ENCODE peak calls at places on chromosomes 2 and 18, in six cellular contexts. One of them, this sample, is unnamed.

GRCh38 chr2:21251216-21251971 is 127.6 kb downstream of the TDRD15 start:
- DNase-seq in H9: no peak
- DNase-seq in fibroblast of lung: no peak
- DNase-seq in IMR-90: no peak
- DNase-seq in astrocyte: no peak
- DNase-seq in mammary epithelial cell: no peak
- DNase-seq in this sample: peak

GRCh38 chr2:211408485-211408884 is 852.1 kb downstream of the CPS1 start:
- DNase-seq in H9: no peak
- DNase-seq in fibroblast of lung: peak
- DNase-seq in IMR-90: no peak
- DNase-seq in astrocyte: peak
- DNase-seq in mammary epithelial cell: peak
- DNase-seq in this sample: no peak

GRCh38 chr2:128727914-128728313 is 409.2 kb upstream of the HS6ST1 start:
- DNase-seq in H9: no peak
- DNase-seq in fibroblast of lung: peak
- DNase-seq in IMR-90: peak
- DNase-seq in astrocyte: peak
- DNase-seq in mammary epithelial cell: peak
- DNase-seq in this sample: no peak

GRCh38 chr18:75204978-75205759 is 3.8 kb downstream of the PTGR3 start:
- DNase-seq in H9: no peak
- DNase-seq in fibroblast of lung: no peak
- DNase-seq in IMR-90: peak
- DNase-seq in astrocyte: no peak
- DNase-seq in mammary epithelial cell: no peak
- DNase-seq in this sample: no peak

GRCh38 chr18:76357585-76358265 is 137.3 kb downstream of the ZNF516 start:
- DNase-seq in H9: no peak
- DNase-seq in fibroblast of lung: peak
- DNase-seq in IMR-90: peak
- DNase-seq in astrocyte: no peak
- DNase-seq in mammary epithelial cell: no peak
- DNase-seq in this sample: no peak

GRCh38 chr2:40332096-40332826 is 119.6 kb downstream of the SLC8A1 start:
- DNase-seq in H9: no peak
- DNase-seq in fibroblast of lung: peak
- DNase-seq in IMR-90: peak
- DNase-seq in astrocyte: peak
- DNase-seq in mammary epithelial cell: no peak
- DNase-seq in this sample: no peak

GRCh38 chr18:60554961-60555360 is 182.4 kb upstream of the MC4R start:
- DNase-seq in H9: no peak
- DNase-seq in fibroblast of lung: no peak
- DNase-seq in IMR-90: no peak
- DNase-seq in astrocyte: no peak
- DNase-seq in mammary epithelial cell: no peak
- DNase-seq in this sample: no peak

GRCh38 chr2:58039170-58039611 is 7.4 kb upstream of the VRK2 start:
- DNase-seq in H9: no peak
- DNase-seq in fibroblast of lung: peak
- DNase-seq in IMR-90: peak
- DNase-seq in astrocyte: peak
- DNase-seq in mammary epithelial cell: no peak
- DNase-seq in this sample: no peak

GRCh38 chr2:45812039-45812500 is 160.6 kb downstream of the PRKCE start:
- DNase-seq in H9: no peak
- DNase-seq in fibroblast of lung: peak
- DNase-seq in IMR-90: peak
- DNase-seq in astrocyte: peak
- DNase-seq in mammary epithelial cell: peak
- DNase-seq in this sample: no peak

GRCh38 chr2:104570259-104570658 is 283.7 kb upstream of the POU3F3 start:
- DNase-seq in H9: no peak
- DNase-seq in fibroblast of lung: no peak
- DNase-seq in IMR-90: no peak
- DNase-seq in astrocyte: no peak
- DNase-seq in mammary epithelial cell: no peak
- DNase-seq in this sample: no peak

GRCh38 chr2:238247841-238248440 is 8.1 kb upstream of the HES6 start:
- DNase-seq in H9: no peak
- DNase-seq in fibroblast of lung: no peak
- DNase-seq in IMR-90: no peak
- DNase-seq in astrocyte: no peak
- DNase-seq in mammary epithelial cell: no peak
- DNase-seq in this sample: no peak

GRCh38 chr18:76493213-76494107 is 1.6 kb downstream of the ZNF516 start:
- DNase-seq in H9: peak
- DNase-seq in fibroblast of lung: peak
- DNase-seq in IMR-90: peak
- DNase-seq in astrocyte: peak
- DNase-seq in mammary epithelial cell: peak
- DNase-seq in this sample: peak

GRCh38 chr18:5628512-5629255 is 84.9 kb upstream of the EPB41L3 start:
- DNase-seq in H9: no peak
- DNase-seq in fibroblast of lung: peak
- DNase-seq in IMR-90: peak
- DNase-seq in astrocyte: peak
- DNase-seq in mammary epithelial cell: peak
- DNase-seq in this sample: peak

GRCh38 chr18:36451454-36452251 is 154.1 kb downstream of the FHOD3 start:
- DNase-seq in H9: no peak
- DNase-seq in fibroblast of lung: peak
- DNase-seq in IMR-90: no peak
- DNase-seq in astrocyte: no peak
- DNase-seq in mammary epithelial cell: peak
- DNase-seq in this sample: peak

GRCh38 chr18:44955825-44956224 is 275.1 kb downstream of the SETBP1 start:
- DNase-seq in H9: no peak
- DNase-seq in fibroblast of lung: no peak
- DNase-seq in IMR-90: no peak
- DNase-seq in astrocyte: no peak
- DNase-seq in mammary epithelial cell: no peak
- DNase-seq in this sample: no peak

GRCh38 chr2:141493936-141494335 is 636.9 kb downstream of the LRP1B start:
- DNase-seq in H9: no peak
- DNase-seq in fibroblast of lung: no peak
- DNase-seq in IMR-90: no peak
- DNase-seq in astrocyte: no peak
- DNase-seq in mammary epithelial cell: no peak
- DNase-seq in this sample: no peak

GRCh38 chr2:21781962-21782361 is 658.2 kb downstream of the TDRD15 start:
- DNase-seq in H9: no peak
- DNase-seq in fibroblast of lung: no peak
- DNase-seq in IMR-90: no peak
- DNase-seq in astrocyte: no peak
- DNase-seq in mammary epithelial cell: no peak
- DNase-seq in this sample: no peak

GRCh38 chr2:229673676-229674075 is 40.7 kb downstream of the DNER start:
- DNase-seq in H9: no peak
- DNase-seq in fibroblast of lung: no peak
- DNase-seq in IMR-90: no peak
- DNase-seq in astrocyte: no peak
- DNase-seq in mammary epithelial cell: peak
- DNase-seq in this sample: no peak

GRCh38 chr2:172096661-172097547 is 5.8 kb downstream of the DLX2 start:
- DNase-seq in H9: no peak
- DNase-seq in fibroblast of lung: peak
- DNase-seq in IMR-90: peak
- DNase-seq in astrocyte: peak
- DNase-seq in mammary epithelial cell: peak
- DNase-seq in this sample: no peak

GRCh38 chr2:214103199-214104001 is 307.5 kb upstream of the VWC2L start:
- DNase-seq in H9: no peak
- DNase-seq in fibroblast of lung: peak
- DNase-seq in IMR-90: peak
- DNase-seq in astrocyte: no peak
- DNase-seq in mammary epithelial cell: peak
- DNase-seq in this sample: peak

GRCh38 chr2:231928481-231928880 is 2.3 kb upstream of the NPPC start:
- DNase-seq in H9: no peak
- DNase-seq in fibroblast of lung: no peak
- DNase-seq in IMR-90: no peak
- DNase-seq in astrocyte: no peak
- DNase-seq in mammary epithelial cell: no peak
- DNase-seq in this sample: peak
- TF ChIP-seq CTCF in H9: peak
- TF ChIP-seq CTCF in fibroblast of lung: peak
- TF ChIP-seq CTCF in IMR-90: peak
- TF ChIP-seq CTCF in astrocyte: peak
- TF ChIP-seq CTCF in mammary epithelial cell: no peak
- TF ChIP-seq CTCF in this sample: no peak

DNA sequence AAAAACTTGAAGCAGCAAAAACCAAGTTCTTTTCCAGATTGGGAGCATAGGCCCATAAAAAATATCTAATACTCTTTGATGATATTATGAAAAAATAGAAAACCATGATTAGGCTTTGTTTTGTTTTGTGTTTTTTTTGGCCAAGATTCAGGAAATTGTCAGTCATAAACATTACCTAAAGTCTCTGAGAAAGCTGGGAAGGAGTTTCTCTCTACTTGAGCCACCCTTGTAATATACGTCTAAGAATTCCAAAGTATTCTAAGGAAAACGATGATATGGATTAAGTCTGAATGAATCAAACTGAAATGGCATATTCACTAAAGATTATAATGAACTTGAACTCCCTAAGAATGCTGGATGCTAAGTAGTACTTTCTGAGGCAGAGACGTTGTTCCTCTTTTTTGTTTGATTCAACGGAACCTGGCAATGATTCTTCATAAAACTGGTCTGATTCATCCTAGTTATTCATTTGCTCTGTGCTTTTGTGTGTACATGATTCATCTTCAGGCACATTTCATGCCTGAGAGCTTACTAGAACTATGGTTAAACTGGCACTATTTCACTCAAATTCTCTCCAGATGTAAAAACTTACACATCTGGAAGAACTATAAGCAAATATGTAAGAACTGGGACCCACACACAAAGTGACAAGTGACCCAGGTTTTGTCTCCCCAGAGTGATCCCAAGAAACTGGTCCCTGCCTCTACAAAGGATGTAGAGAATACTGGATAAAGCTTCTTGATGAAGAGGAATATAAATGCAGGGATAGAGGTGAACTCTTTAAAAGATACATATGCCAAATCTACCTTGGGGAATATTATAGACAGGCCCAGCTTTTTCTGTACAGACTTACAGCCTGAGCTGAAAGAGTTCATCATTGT is 159.7 kb downstream of the DOCK10 start:
- DNase-seq in H9: no peak
- DNase-seq in fibroblast of lung: peak
- DNase-seq in IMR-90: peak
- DNase-seq in astrocyte: peak
- DNase-seq in mammary epithelial cell: peak
- DNase-seq in this sample: no peak
- H3K9ac ChIP-seq in H9: no peak
- H3K9ac ChIP-seq in fibroblast of lung: no peak
- H3K9ac ChIP-seq in IMR-90: no peak
- H3K9ac ChIP-seq in astrocyte: peak
- H3K9ac ChIP-seq in mammary epithelial cell: peak
- H3K9ac ChIP-seq in this sample: no peak

GRCh38 chr2:219542931-219543595 is 546 bp downstream of the CHPF start:
- DNase-seq in H9: no peak
- DNase-seq in fibroblast of lung: peak
- DNase-seq in IMR-90: peak
- DNase-seq in astrocyte: no peak
- DNase-seq in mammary epithelial cell: peak
- DNase-seq in this sample: peak
- TF ChIP-seq CTCF in H9: no peak
- TF ChIP-seq CTCF in fibroblast of lung: no peak
- TF ChIP-seq CTCF in IMR-90: no peak
- TF ChIP-seq CTCF in astrocyte: no peak
- TF ChIP-seq CTCF in mammary epithelial cell: no peak
- TF ChIP-seq CTCF in this sample: no peak

GRCh38 chr2:25030702-25031101 is 11.2 kb upstream of the EFR3B start:
- DNase-seq in H9: no peak
- DNase-seq in fibroblast of lung: no peak
- DNase-seq in IMR-90: peak
- DNase-seq in astrocyte: no peak
- DNase-seq in mammary epithelial cell: no peak
- DNase-seq in this sample: no peak
- H3K9ac ChIP-seq in H9: no peak
- H3K9ac ChIP-seq in fibroblast of lung: no peak
- H3K9ac ChIP-seq in IMR-90: no peak
- H3K9ac ChIP-seq in astrocyte: no peak
- H3K9ac ChIP-seq in mammary epithelial cell: no peak
- H3K9ac ChIP-seq in this sample: no peak

DNA sequence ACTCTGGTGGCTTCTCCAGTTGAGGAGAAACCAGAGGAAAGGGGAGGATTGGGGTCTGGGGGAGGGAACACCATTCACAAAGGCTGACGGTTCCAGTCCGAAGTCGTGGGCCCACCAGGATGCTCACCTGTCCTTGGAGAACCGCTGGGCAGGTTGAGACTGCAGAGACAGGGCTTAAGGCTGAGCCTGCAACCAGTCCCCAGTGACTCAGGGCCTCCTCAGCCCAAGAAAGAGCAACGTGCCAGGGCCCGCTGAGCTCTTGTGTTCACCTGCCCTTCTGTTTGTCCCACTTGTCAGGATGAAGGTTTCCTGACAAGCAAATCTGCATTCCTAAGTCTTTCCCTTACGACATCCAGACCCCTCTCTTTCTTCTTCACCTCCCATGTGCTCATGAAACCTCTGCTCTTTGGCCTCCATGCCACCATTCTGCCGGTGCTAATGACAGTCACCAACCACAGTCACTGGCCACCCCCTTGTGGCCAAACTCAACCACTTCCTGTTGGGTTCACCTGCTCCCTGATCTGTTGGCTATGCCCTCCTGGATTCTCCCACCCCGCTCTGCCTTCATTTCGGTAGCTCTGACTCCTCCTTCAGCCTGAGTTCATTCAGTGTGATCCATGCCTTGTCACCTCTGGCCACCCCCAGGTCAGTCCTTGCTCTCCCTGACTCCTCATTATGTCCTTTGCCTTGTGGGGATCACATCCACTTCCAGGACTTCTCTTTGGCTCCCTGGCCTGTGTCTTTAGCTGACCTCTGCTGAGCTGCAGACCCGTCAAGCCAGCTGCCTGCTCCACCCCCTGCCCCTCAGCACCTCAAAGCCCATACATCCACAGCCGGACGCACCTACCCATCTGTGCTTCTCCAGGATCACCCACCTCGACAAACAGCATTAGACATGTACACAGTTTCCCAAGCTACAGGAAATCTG is 17.6 kb downstream of the EMX1 start:
- DNase-seq in H9: peak
- DNase-seq in fibroblast of lung: no peak
- DNase-seq in IMR-90: no peak
- DNase-seq in astrocyte: no peak
- DNase-seq in mammary epithelial cell: peak
- DNase-seq in this sample: peak
- TF ChIP-seq CTCF in H9: peak
- TF ChIP-seq CTCF in fibroblast of lung: no peak
- TF ChIP-seq CTCF in IMR-90: no peak
- TF ChIP-seq CTCF in astrocyte: no peak
- TF ChIP-seq CTCF in mammary epithelial cell: peak
- TF ChIP-seq CTCF in this sample: peak